ENCODE peak calls at places on chromosome 22, in nine cellular contexts. V is effector memory CD4-positive, alpha-beta T cell; Q is heart left ventricle; X is stimulated activated CD4-positive, alpha-beta T cell treated with anti-CD3 and anti-CD28 coated beads, Interleukin-15, amount 100 ng/mL, for 1 hour; E is HEK293T; O is RWPE1; I is AG09309; B is T47D; W is T-cell. G is an unnamed sample.

GRCh38 chr22:47598864-47599263 is 836.4 kb downstream of the TBC1D22A start:
- DNase-seq in B (no peak), X (no peak), I (no peak), O (no peak), V (no peak), Q (no peak), W (no peak), E (no peak), G (no peak)

GRCh38 chr22:23531283-23531921 is 48.7 kb downstream of the IGLL1 start:
- DNase-seq in O (no peak), Q (no peak), I (no peak), E (no peak), V (no peak), X (no peak), B (no peak), W (no peak), G (no peak)

GRCh38 chr22:39087881-39088687 is 9.0 kb upstream of the APOBEC3H start:
- DNase-seq in V (no peak), W (no peak), E (no peak), B (no peak), X (no peak), O (no peak), Q (peak), I (no peak), G (no peak)

GRCh38 chr22:42194953-42195352 is 64.3 kb upstream of the CYP2D6 start:
- DNase-seq in Q (no peak), B (no peak), O (no peak), V (no peak), W (no peak), X (no peak), E (no peak), I (no peak), G (no peak)

GRCh38 chr22:23822101-23822671 is 16.6 kb downstream of the DERL3 start:
- DNase-seq in B (no peak), W (no peak), E (no peak), Q (no peak), X (no peak), V (no peak), O (no peak), I (no peak), G (no peak)

GRCh38 chr22:40421941-40422340 is 51.5 kb downstream of the SGSM3 start:
- DNase-seq in Q (no peak), W (no peak), X (no peak), I (no peak), O (no peak), B (no peak), V (no peak), E (no peak), G (no peak)

GRCh38 chr22:45583504-45583903 is 80.8 kb downstream of the FBLN1 start:
- DNase-seq in W (no peak), E (no peak), X (no peak), V (no peak), Q (no peak), I (no peak), B (no peak), O (no peak), G (no peak)

GRCh38 chr22:46351131-46351735 is 15.7 kb downstream of the TRMU start:
- DNase-seq in W (no peak), O (no peak), X (no peak), E (no peak), V (no peak), I (no peak), Q (peak), B (no peak), G (no peak)

GRCh38 chr22:24423519-24424000 is 3.8 kb upstream of the ADORA2A start:
- DNase-seq in O (peak), Q (peak), E (peak), I (no peak), X (peak), V (peak), B (peak), W (peak), G (peak)

GRCh38 chr22:43923631-43924548 is at the start of gene PNPLA3:
- DNase-seq in O (peak), X (peak), B (peak), Q (peak), V (peak), W (peak), I (no peak), E (peak), G (peak)

GRCh38 chr22:20782083-20782482 is 8.2 kb downstream of the SERPIND1 start:
- DNase-seq in B (no peak), X (no peak), O (no peak), E (no peak), Q (no peak), I (no peak), V (no peak), W (no peak), G (no peak)

GRCh38 chr22:45628508-45628907 is 43.1 kb upstream of the ATXN10 start:
- DNase-seq in I (no peak), W (no peak), E (no peak), Q (no peak), V (no peak), X (no peak), O (no peak), B (no peak), G (no peak)

GRCh38 chr22:39731881-39732555 is 161.5 kb downstream of the CACNA1I start:
- DNase-seq in X (no peak), I (no peak), Q (no peak), O (no peak), V (no peak), B (no peak), W (no peak), E (no peak), G (no peak)

GRCh38 chr22:23103199-23103954 is 33.1 kb downstream of the GNAZ start:
- DNase-seq in Q (no peak), O (no peak), W (no peak), V (no peak), E (no peak), X (no peak), B (no peak), I (no peak), G (no peak)

GRCh38 chr22:26479043-26479791 is 4.4 kb downstream of the HPS4 start:
- DNase-seq in V (no peak), X (no peak), B (no peak), W (no peak), O (no peak), E (no peak), Q (no peak), I (no peak), G (no peak)

GRCh38 chr22:38461057-38461413 is 6.0 kb upstream of the KCNJ4 start:
- DNase-seq in V (no peak), O (no peak), W (no peak), I (no peak), Q (no peak), B (no peak), E (no peak), X (no peak), G (no peak)

GRCh38 chr22:28208797-28209196 is 289.7 kb upstream of the PITPNB start:
- DNase-seq in W (no peak), I (no peak), X (no peak), V (no peak), Q (no peak), E (no peak), O (no peak), B (no peak), G (no peak)

GRCh38 chr22:19869497-19870152 is 15.0 kb upstream of the GNB1L start:
- DNase-seq in O (no peak), E (no peak), W (no peak), X (peak), Q (no peak), I (no peak), B (no peak), V (no peak), G (no peak)

GRCh38 chr22:26718905-26719304 is 61.5 kb downstream of the MIAT start:
- DNase-seq in E (no peak), X (no peak), Q (no peak), B (no peak), V (no peak), O (no peak), W (no peak), I (peak), G (peak)

GRCh38 chr22:50399751-50400331 is 56.7 kb downstream of the PPP6R2 start:
- DNase-seq in E (peak), I (no peak), W (no peak), O (peak), X (no peak), Q (peak), V (no peak), B (peak), G (peak)

GRCh38 chr22:36366291-36366708 is 21.5 kb downstream of the MYH9 start:
- DNase-seq in V (no peak), Q (no peak), O (no peak), B (no peak), W (no peak), E (no peak), I (no peak), X (no peak), G (no peak)

GRCh38 chr22:24434472-24435322 is 7.3 kb downstream of the ADORA2A start:
- DNase-seq in B (no peak), W (peak), E (no peak), Q (peak), X (peak), V (peak), O (no peak), I (no peak), G (no peak)

GRCh38 chr22:40953446-40953845 is 2.3 kb downstream of the RBX1 start:
- DNase-seq in E (no peak), V (no peak), O (no peak), W (no peak), Q (no peak), I (no peak), X (no peak), B (no peak), G (no peak)

GRCh38 chr22:20805972-20806471 is 32.1 kb downstream of the SERPIND1 start:
- DNase-seq in B (no peak), Q (no peak), E (no peak), V (no peak), I (no peak), X (no peak), W (no peak), O (peak), G (no peak)

GRCh38 chr22:37329239-37330140 is 47.2 kb downstream of the CYTH4 start:
- DNase-seq in V (no peak), W (no peak), X (no peak), E (no peak), O (no peak), B (no peak), Q (no peak), I (no peak), G (no peak)

GRCh38 chr22:35064664-35065063 is 1.3 kb upstream of the ISX start:
- DNase-seq in I (no peak), V (no peak), X (no peak), Q (no peak), O (peak), W (no peak), E (no peak), B (no peak), G (no peak)

GRCh38 chr22:30821863-30822215 is 127.2 kb downstream of the OSBP2 start:
- DNase-seq in E (no peak), V (no peak), B (peak), Q (no peak), I (no peak), W (no peak), X (no peak), O (no peak), G (no peak)

GRCh38 chr22:38317995-38318715 is 922 bp upstream of the CSNK1E start:
- DNase-seq in I (peak), E (peak), Q (peak), B (peak), X (no peak), W (no peak), O (peak), V (no peak), G (peak)

GRCh38 chr22:36862251-36863242 is 1.7 kb downstream of the NCF4 start:
- DNase-seq in W (no peak), B (no peak), Q (peak), X (no peak), I (no peak), O (no peak), E (no peak), V (no peak), G (no peak)

GRCh38 chr22:28600546-28601143 is 79.0 kb downstream of the TTC28 start:
- DNase-seq in B (no peak), I (peak), X (no peak), E (peak), V (peak), O (peak), Q (no peak), W (peak), G (peak)